ENCODE peak calls at places on chromosome 4, in four cellular contexts. T is GM12878, S is SK-N-SH, B is HCT116. G is an unnamed sample.

GRCh38 chr4:66852843-66853242 is 692.5 kb downstream of the CENPC start:
- DNase-seq in T (no peak), S (no peak), B (no peak), G (no peak)

GRCh38 chr4:7629855-7630254 is 195.1 kb upstream of the PSAPL1 start:
- DNase-seq in T (no peak), S (no peak), B (no peak), G (no peak)

GRCh38 chr4:144402176-144402575 is 243.8 kb upstream of the HHIP start:
- DNase-seq in T (no peak), S (no peak), B (no peak), G (no peak)

GRCh38 chr4:978957-979701 is 5.8 kb upstream of the DGKQ start:
- DNase-seq in T (no peak), S (no peak), B (no peak), G (no peak)

GRCh38 chr4:67891645-67892044 is 7.8 kb upstream of the TMPRSS11D start:
- DNase-seq in T (no peak), S (no peak), B (no peak), G (no peak)

GRCh38 chr4:151783867-151784266 is 23.1 kb upstream of the GATB start:
- DNase-seq in T (no peak), S (no peak), B (no peak), G (no peak)

GRCh38 chr4:128670434-128670999 is 139.0 kb upstream of the JADE1 start:
- DNase-seq in T (no peak), S (no peak), B (no peak), G (no peak)

GRCh38 chr4:144903953-144904711 is 193.9 kb downstream of the ANAPC10 start:
- DNase-seq in T (no peak), S (no peak), B (peak), G (no peak)

GRCh38 chr4:133324491-133324890 is 175.4 kb downstream of the PCDH10 start:
- DNase-seq in T (no peak), S (no peak), B (no peak), G (no peak)

GRCh38 chr4:86091201-86091600 is 268.7 kb downstream of the MAPK10 start:
- DNase-seq in T (no peak), S (no peak), B (no peak), G (no peak)

GRCh38 chr4:168744021-168744420 is 247.2 kb downstream of the PALLD start:
- DNase-seq in T (no peak), S (no peak), B (no peak), G (no peak)

GRCh38 chr4:128329638-128330037 is 42.0 kb upstream of the PGRMC2 start:
- DNase-seq in T (no peak), S (no peak), B (no peak), G (no peak)

GRCh38 chr4:139639654-139640053 is 26.0 kb upstream of the MGST2 start:
- DNase-seq in T (no peak), S (no peak), B (no peak), G (no peak)

GRCh38 chr4:13612569-13612968 is 15.0 kb downstream of the BOD1L1 start:
- DNase-seq in T (no peak), S (no peak), B (no peak), G (no peak)

GRCh38 chr4:113141901-113142346 is 92.5 kb downstream of the ANK2 start:
- DNase-seq in T (no peak), S (no peak), B (peak), G (peak)

DNA sequence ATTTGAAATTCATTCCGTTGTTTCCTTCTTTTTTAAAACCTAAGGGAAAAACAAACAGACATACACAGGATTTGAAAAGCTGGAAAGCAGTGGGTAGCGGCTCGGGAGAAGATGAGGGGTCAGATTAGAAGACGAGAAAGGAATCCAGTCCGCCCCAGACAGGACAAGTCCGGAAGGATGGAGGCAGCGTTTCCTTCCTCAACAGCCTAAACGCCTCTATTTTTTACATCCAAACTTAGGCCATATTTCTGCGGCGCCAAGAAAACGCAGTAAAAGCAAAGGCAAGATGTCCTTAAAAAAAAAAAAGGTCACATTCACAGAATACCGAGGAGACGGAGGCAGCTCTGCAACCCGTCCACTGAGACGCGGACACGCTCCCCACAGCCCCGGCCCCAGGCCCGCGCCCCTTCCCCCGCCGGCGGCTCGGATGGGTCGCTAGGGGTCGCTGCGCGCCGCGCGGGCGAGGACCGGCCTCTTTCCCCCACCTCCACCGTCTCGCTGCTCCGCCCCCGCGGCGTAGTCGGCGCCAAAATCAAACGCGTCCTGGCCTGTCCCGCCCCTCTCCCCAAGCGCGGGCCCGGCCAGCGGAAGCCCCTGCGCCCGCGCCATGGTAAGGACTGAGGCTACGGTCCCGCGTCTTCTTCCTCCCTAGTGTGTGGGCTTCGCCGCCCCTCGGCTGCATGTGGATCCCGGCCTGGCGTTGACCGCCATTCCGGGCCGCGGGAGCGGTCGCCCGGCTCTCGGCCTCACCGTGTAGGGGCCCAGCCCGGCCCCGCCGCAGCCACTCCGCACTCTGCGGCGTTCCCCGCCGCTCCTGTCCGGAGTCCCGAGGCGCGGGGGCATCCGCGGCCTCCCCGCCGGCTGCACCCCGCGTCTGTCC is at the start of gene MND1:
- DNase-seq in T (no peak), S (peak), B (peak), G (no peak)
- TF ChIP-seq REST in T (no peak), S (peak), B (no peak), G (no peak)

DNA sequence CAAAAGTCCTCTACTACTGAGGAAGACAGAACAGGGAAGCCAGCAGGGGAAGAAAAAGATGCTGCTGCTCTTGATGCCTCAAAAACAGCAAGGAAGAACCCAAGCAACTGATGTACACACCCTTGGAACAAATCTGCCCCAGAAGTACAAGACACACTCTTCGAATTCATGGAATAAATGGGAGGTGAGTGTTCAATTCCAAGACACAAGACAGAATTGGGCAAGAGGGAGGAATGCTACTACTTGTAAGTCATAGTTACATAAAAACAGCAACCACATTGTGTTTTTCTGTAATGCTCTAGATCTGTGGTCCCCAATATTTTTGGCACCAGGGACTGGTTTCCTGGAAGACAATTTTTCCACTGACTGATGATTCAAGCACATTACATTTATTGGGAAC is 58.0 kb upstream of the H2AZ1 start:
- DNase-seq in T (no peak), S (no peak), B (no peak), G (no peak)
- TF ChIP-seq SIN3A in T (no peak), S (no peak), B (no peak), G (no peak)

GRCh38 chr4:163476761-163477438 is 3.3 kb upstream of the TKTL2 start:
- DNase-seq in T (no peak), S (no peak), B (no peak), G (no peak)
- H3K4me3 ChIP-seq in T (no peak), S (no peak), B (no peak), G (no peak)

DNA sequence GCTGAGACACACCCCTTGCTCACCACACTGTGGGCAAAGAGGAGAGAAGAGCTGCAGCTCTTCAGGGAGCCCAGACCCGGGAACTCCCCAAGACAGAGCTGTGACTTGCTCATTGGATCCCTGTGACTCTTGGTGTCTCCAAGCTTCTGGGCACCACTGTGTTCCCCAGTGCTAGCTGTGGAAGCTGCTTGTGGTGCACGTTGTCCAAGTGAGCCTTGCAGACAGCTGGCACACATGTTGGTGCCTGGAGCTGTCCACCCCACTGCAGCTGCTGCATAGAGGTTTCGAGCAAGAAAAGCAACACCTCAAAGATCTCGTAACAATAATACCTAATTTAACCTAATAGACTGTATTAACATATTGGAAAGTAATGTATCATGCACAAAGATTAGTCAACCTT is 1089.3 kb downstream of the PCDH18 start:
- DNase-seq in T (no peak), S (no peak), B (no peak), G (no peak)
- TF ChIP-seq REST in T (no peak), S (no peak), B (no peak), G (no peak)

DNA sequence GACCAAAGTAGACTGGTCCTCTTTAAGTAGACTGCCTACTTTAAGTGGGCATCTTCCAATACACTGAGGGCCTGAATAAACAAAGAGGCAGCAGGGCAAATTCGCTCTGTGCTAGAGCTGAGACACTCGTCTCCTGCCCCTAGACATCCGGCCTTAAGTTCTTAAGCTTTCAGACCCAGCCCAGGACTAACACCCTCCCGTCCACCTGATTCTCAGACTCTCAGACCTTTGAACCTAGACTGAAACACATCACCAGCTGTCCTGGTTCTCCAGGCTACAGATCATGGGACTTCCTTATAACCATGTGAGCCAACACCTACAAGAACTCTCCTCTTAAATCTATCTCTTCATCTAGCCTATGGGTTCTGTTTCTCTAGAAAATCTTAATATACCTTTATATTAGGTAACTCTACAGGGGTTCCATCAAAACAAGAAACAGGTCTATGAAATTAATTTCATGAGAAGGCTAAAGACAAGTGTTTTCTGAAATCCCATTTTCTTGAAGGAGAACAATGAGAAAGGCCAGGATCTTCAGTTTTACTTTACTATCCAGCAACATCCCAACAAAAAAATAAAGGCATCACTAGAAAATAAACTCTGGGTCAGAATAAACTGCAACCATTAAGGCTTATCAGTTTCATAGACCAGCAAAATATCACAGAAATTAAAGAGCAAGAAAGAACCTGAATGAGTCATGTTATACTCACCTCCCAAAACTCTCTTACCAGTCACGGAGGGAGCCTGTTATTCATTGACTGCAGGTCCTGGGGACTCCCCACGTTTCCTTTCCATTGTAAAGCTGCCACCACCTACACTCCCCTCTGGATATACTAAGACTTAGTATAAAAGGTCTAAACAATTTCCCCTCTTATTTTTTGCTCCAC is 14.8 kb downstream of the ADGRA3 start:
- DNase-seq in T (peak), S (no peak), B (peak), G (no peak)
- TF ChIP-seq SIN3A in T (peak), S (no peak), B (no peak), G (no peak)

DNA sequence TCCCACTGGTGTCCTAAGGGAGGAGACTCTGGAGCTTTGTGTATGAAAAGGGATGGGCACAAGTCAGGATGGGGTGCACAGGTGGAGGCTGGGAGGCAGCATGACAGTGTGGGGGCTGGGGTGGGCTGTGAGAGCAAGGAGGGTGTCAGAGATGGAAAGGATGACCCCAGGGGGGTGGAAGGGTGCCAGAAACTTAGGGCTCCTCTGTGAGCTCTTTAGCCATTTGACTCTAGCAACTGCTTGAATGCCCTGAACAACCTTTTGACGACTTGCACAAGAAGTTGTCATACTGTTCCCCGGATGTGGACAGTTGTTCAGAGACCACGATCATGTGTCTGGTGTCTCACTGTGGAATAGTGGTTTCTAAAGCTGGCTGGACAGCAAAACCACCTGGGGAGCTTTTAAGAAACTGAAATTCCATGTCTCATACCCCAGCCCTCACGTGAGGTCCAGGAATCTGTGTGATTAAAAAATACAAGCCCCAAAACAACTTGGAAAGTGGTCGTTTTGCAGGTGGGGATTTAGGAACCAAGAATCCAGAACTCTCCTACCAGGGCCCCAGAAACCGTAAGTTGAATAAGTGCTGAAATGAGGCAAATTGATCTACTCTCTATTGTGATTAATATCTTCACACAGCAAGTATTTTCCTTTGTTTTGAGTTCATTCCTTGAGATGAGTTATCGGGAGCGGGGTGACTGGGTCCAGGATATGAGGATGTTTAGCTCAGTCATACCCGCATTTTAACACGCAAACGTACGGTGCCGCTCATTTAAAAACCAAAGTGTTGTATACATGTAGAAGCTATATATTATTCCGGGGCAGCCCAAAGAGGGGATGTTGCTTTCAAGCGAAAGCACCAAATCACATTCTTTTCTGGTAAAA is 3.4 kb downstream of the RHOH start:
- DNase-seq in T (peak), S (no peak), B (no peak), G (no peak)
- H3K4me3 ChIP-seq in T (peak), S (no peak), B (no peak), G (no peak)

GRCh38 chr4:182082910-182083309 is 160.3 kb upstream of the TENM3 start:
- DNase-seq in T (no peak), S (no peak), B (no peak), G (no peak)

GRCh38 chr4:182090186-182090585 is 153.0 kb upstream of the TENM3 start:
- DNase-seq in T (no peak), S (peak), B (no peak), G (no peak)

GRCh38 chr4:182089326-182089725 is 153.9 kb upstream of the TENM3 start:
- DNase-seq in T (no peak), S (no peak), B (peak), G (no peak)

GRCh38 chr4:182083681-182084410 is 159.4 kb upstream of the TENM3 start:
- DNase-seq in T (no peak), S (no peak), B (no peak), G (no peak)

GRCh38 chr4:182085051-182085480 is 158.1 kb upstream of the TENM3 start:
- DNase-seq in T (no peak), S (no peak), B (no peak), G (no peak)
- TF ChIP-seq REST in T (no peak), S (no peak), B (no peak), G (no peak)

G was measured in Panc1.